ENCODE peak calls at places on chromosomes 6 and 20, in four cellular contexts. G is GM23338, F is PC-3, H is K562. C is an unnamed sample. For H3K4me1, the result is how much of the 10 kb centered on the place peaks cover.

GRCh38 chr6:106421491-106421890 is 61.0 kb downstream of the CRYBG1 start:
- DNase-seq in G (no peak), F (peak), H (no peak), C (no peak)

GRCh38 chr6:41917528-41917927 is 3.4 kb downstream of the MED20 start:
- DNase-seq in G (no peak), F (peak), H (peak), C (peak)

GRCh38 chr6:50952092-50952932 is 133.6 kb downstream of the TFAP2B start:
- DNase-seq in G (peak), F (peak), H (no peak), C (no peak)

GRCh38 chr6:73388800-73389512 is 5.7 kb upstream of the DDX43 start:
- DNase-seq in G (peak), F (peak), H (peak), C (peak)

GRCh38 chr6:118936304-118936703 is 1.3 kb upstream of the MCM9 start:
- DNase-seq in G (no peak), F (no peak), H (no peak), C (no peak)

GRCh38 chr6:76174722-76175121 is 102.3 kb upstream of the IMPG1 start:
- DNase-seq in G (no peak), F (no peak), H (no peak), C (no peak)

GRCh38 chr6:159443521-159443920 is 249.5 kb downstream of the SOD2 start:
- DNase-seq in G (no peak), F (no peak), H (no peak), C (no peak)

GRCh38 chr20:22810626-22811559 is 224.2 kb upstream of the SSTR4 start:
- DNase-seq in G (no peak), F (no peak), H (no peak), C (no peak)

GRCh38 chr6:128124713-128125112 is 223.9 kb upstream of the THEMIS start:
- DNase-seq in G (no peak), F (peak), H (no peak), C (peak)

GRCh38 chr6:164563866-164564265 is 745.5 kb downstream of the C6orf118 start:
- DNase-seq in G (no peak), F (no peak), H (no peak), C (no peak)

GRCh38 chr6:129744201-129744879 is 34.4 kb upstream of the ARHGAP18 start:
- DNase-seq in G (peak), F (peak), H (no peak), C (peak)

GRCh38 chr6:167759206-167759605 is 67.5 kb upstream of the AFDN start:
- DNase-seq in G (no peak), F (no peak), H (no peak), C (no peak)

GRCh38 chr6:5998741-5999687 is 7.7 kb downstream of the NRN1 start:
- DNase-seq in G (peak), F (no peak), H (no peak), C (no peak)

GRCh38 chr6:16712250-16712930 is 48.9 kb downstream of the ATXN1 start:
- DNase-seq in G (no peak), F (no peak), H (no peak), C (no peak)

GRCh38 chr6:110387986-110388385 is 27.4 kb downstream of the DDO start:
- DNase-seq in G (no peak), F (no peak), H (no peak), C (no peak)

GRCh38 chr6:30687659-30688431 is 1.4 kb upstream of the PPP1R18 start:
- DNase-seq in G (peak), F (peak), H (peak), C (no peak)

GRCh38 chr6:84492246-84493135 is 265.0 kb upstream of the CEP162 start:
- DNase-seq in G (no peak), F (no peak), H (no peak), C (no peak)

DNA sequence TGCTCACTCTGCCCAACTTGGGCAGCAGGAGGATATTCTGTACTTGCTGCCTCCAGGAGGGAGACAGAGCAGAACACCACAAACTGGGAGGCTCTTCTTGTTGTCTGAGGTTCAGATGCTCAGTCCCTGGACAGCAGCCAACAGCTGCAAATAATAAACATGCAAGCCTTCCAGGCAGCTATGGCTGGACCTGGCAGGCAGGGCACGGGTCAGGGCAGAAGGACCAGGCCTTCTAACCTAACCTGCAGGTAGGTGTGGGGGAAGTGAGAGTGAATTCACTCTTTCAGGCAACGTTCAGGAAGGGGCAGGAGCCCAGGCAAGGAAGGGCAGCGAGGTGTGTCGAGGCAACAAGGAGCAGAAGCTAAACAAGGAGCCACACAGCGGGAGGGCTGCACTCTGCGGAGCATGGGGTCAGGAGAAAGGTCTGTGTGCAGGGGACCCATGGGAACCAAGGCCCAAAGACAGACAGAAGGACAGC is 31.5 kb downstream of the NINL start:
- DNase-seq in G (no peak), F (no peak), H (no peak), C (no peak)
- H3K4me1 ChIP-seq in G (under half), F (under half), H (under half), C (under half)

GRCh38 chr6:112178846-112179245 is 75.5 kb downstream of the LAMA4 start:
- DNase-seq in G (no peak), F (no peak), H (no peak), C (no peak)

GRCh38 chr6:112179631-112180030 is 74.7 kb downstream of the LAMA4 start:
- DNase-seq in G (no peak), F (no peak), H (no peak), C (no peak)

GRCh38 chr6:112181130-112181529 is 73.2 kb downstream of the LAMA4 start:
- DNase-seq in G (no peak), F (no peak), H (no peak), C (no peak)

GRCh38 chr6:112183271-112183671 is 71.1 kb downstream of the LAMA4 start:
- DNase-seq in G (no peak), F (no peak), H (no peak), C (no peak)

DNA sequence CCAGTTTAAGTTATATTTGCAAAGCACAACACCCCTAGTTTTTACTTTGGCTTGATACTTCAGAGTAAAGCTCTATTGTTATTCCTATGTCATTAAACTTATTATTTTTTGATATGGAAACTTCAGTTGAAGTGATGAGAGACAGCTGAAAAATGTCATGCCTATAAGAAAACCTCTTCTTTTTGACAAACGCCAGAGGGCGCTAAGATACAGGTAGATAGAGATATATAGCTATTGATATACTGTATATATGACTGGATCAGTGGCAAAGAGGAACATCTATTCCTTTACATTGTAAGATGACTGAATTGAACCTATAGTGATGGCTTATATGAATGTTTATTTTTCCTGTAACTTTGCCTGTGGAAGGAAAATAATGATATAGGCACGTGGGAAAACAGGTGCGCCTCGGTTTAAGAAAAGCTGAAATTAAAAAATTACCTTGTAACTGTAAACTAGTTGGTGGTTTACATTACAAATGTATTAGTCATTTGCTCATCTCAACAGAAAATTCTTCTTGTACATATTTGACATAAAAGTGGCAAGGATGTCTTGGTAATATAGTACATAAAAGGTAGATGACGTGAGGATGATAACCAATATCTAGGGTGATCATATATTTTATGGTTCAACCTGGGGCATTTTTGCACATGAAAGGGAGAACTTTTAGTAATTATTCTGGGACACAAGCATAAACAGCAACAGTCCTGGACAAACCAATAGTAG is 74.1 kb downstream of the LAMA4 start:
- DNase-seq in G (peak), F (peak), H (peak), C (peak)
- TF ChIP-seq EZH2 in G (no peak), F (no peak), H (no peak), C (no peak)

DNA sequence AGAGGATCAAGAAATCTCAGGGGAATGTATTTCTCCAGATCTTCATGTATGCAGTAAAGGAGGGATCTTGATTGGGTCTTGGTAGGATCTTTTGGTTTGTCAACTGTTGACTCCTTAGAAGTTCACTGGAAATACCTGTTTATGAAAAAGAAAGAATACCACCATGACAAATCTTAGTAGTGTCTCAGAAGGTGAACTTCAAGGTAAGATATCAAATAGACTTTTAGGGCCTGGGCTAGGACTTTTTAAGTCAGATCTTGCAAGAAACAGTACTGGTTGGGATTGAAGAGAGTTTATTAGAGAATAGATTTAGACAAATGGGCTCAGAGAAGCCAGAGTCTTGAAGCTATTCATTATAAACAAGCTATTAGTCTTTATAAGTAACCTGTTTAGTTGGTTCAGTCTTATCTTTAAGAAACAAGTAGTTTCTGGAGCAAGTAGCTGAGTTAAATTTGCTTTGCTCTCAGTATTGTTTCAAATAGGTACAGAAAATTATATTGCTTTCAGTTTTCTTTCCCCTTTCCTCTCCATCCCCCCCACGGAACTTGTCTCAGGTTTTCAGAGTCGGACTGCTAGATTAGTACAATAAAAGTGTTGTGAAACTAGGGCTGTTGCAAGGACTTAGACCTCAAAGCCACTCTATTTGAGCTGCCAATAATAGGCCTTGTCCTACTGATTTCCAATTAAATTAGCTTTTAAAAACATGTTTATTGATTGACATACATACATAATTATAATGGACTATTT is 529.1 kb upstream of the CITED2 start:
- DNase-seq in G (no peak), F (no peak), H (no peak), C (no peak)
- H2AFZ ChIP-seq in G (no peak), F (no peak), H (no peak), C (no peak)

GRCh38 chr6:11235062-11235461 is 2.6 kb upstream of the NEDD9 start:
- DNase-seq in G (no peak), F (no peak), H (no peak), C (no peak)

GRCh38 chr6:11231564-11232176 is 798 bp downstream of the NEDD9 start:
- DNase-seq in G (peak), F (peak), H (no peak), C (no peak)

GRCh38 chr6:11232177-11232967 is at the start of gene NEDD9:
- DNase-seq in G (peak), F (peak), H (peak), C (peak)

GRCh38 chr6:11233936-11234573 is 1.6 kb upstream of the NEDD9 start:
- DNase-seq in G (no peak), F (no peak), H (no peak), C (peak)

DNA sequence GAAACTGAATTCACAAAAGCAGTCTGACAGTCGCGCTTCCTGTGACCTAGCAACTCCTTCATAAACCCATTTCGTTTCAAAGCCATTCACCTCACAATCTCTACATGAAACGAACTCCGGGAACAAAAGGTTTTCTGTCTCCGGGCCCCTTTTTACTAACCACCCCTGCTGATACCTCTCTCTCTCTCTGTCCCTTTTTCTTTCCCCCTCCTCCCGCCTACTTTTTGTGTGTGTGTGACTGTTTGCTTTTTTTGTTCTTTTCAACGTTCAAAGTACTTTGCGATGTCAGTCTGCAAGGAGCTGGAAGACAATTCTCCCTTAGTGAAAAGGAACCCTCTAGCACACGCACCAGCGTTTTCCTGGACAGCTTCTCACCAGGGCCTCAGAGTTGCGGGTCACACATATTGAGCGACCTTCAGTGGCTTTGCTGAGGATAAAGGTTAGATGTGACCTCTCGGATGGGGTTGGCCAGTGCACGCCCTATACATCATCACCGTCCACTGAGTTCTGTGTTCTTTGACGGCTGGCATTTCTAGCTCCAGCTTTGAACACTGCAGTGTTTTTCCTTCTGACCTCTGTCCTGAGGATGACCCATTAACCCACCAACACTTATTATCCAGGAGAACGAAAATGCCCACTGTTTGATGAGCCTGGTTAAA is 629 bp upstream of the NEDD9 start:
- DNase-seq in G (peak), F (peak), H (peak), C (no peak)
- H3K4me1 ChIP-seq in G (under half), F (under half), H (under half), C (under half)

GRCh38 chr20:63027425-63028389 is 20.9 kb upstream of the BHLHE23 start:
- DNase-seq in G (peak), F (peak), H (no peak), C (no peak)
- TF ChIP-seq EZH2 in G (no peak), F (no peak), H (no peak), C (peak)

GRCh38 chr6:62429781-62430180 is 143.8 kb upstream of the KHDRBS2 start:
- DNase-seq in G (no peak), F (no peak), H (no peak), C (no peak)
- H2AFZ ChIP-seq in G (peak), F (no peak), H (no peak), C (no peak)

C was measured in mammary epithelial cell.